ENCODE peak calls at places on chromosomes 2 and 18, in eight cellular contexts. K, H, S, W, O, M, G and C are unnamed samples.

GRCh38 chr2:69147841-69148533 is 135.0 kb downstream of the ANTXR1 start:
- DNase-seq in K (no peak), G (no peak), H (no peak), S (peak), O (no peak), W (no peak), M (no peak), C (no peak)

GRCh38 chr2:148968776-148969175 is 69.7 kb upstream of the LYPD6B start:
- DNase-seq in O (no peak), S (no peak), K (no peak), G (no peak), W (no peak), H (no peak), M (no peak), C (no peak)

GRCh38 chr2:156190532-156190931 is 142.0 kb downstream of the NR4A2 start:
- DNase-seq in W (no peak), O (peak), G (no peak), K (no peak), M (no peak), H (no peak), S (no peak), C (no peak)

GRCh38 chr2:114754907-114755563 is 312.6 kb downstream of the DPP10 start:
- DNase-seq in O (no peak), W (no peak), K (no peak), G (no peak), H (no peak), S (no peak), M (no peak), C (no peak)

GRCh38 chr2:79320871-79321270 is 161.3 kb upstream of the REG3A start:
- DNase-seq in W (no peak), O (no peak), G (no peak), K (no peak), H (no peak), S (no peak), M (no peak), C (no peak)

GRCh38 chr2:199946836-199947235 is 8.5 kb downstream of the TYW5 start:
- DNase-seq in S (no peak), H (no peak), W (peak), O (no peak), K (no peak), G (no peak), M (no peak), C (no peak)

GRCh38 chr2:237283136-237283928 is 130.6 kb downstream of the COL6A3 start:
- DNase-seq in W (peak), O (no peak), G (no peak), S (no peak), M (no peak), K (no peak), H (no peak), C (no peak)

GRCh38 chr2:217074576-217075224 is 214.8 kb upstream of the TNP1 start:
- DNase-seq in K (peak), H (no peak), W (no peak), G (no peak), S (no peak), O (no peak), M (no peak), C (no peak)

GRCh38 chr2:62180960-62181359 is 15.0 kb upstream of the B3GNT2 start:
- DNase-seq in M (no peak), W (no peak), H (no peak), K (no peak), G (no peak), S (no peak), O (no peak), C (no peak)

GRCh38 chr18:79260510-79260909 is 135.2 kb upstream of the NFATC1 start:
- DNase-seq in O (no peak), H (no peak), W (no peak), K (no peak), G (no peak), M (no peak), S (no peak), C (no peak)

GRCh38 chr2:65153515-65153914 is 23.6 kb upstream of the RAB1A start:
- DNase-seq in K (no peak), W (no peak), S (no peak), G (no peak), H (no peak), O (no peak), M (no peak), C (no peak)

GRCh38 chr2:105607920-105608504 is 136.7 kb upstream of the NCK2 start:
- DNase-seq in H (no peak), S (no peak), K (no peak), W (no peak), M (no peak), O (no peak), G (no peak), C (no peak)

GRCh38 chr18:79937103-79937860 is 14.2 kb downstream of the SLC66A2 start:
- DNase-seq in S (no peak), M (no peak), G (no peak), H (no peak), W (no peak), O (no peak), K (no peak), C (no peak)

GRCh38 chr2:112706170-112706664 is 14.6 kb upstream of the NT5DC4 start:
- DNase-seq in W (no peak), O (no peak), M (no peak), K (no peak), H (no peak), G (no peak), S (peak), C (no peak)